ENCODE peak calls at places on chromosomes 16 and 17, in five cellular contexts. H, K, D, B and R are unnamed samples.

GRCh38 chr17:49753959-49754391 is 10.0 kb downstream of the FAM117A start:
- DNase-seq in K (no peak), H (no peak), D (no peak), B (no peak), R (no peak)

GRCh38 chr17:37124825-37125181 is 176.0 kb downstream of the AATF start:
- DNase-seq in K (no peak), D (no peak), B (no peak), H (no peak), R (no peak)

GRCh38 chr17:80035937-80036714 is at the start of gene CCDC40:
- DNase-seq in K (peak; percentile 81), H (peak; percentile 94), B (peak; percentile 88), D (peak; percentile 82), R (peak; percentile 77)

GRCh38 chr17:78889525-78889924 is 13.5 kb downstream of the CEP295NL start:
- DNase-seq in B (no peak), K (no peak), D (no peak), H (peak; percentile 76), R (no peak)

GRCh38 chr16:86158688-86159360 is 259.9 kb downstream of the IRF8 start:
- DNase-seq in H (no peak), D (peak; percentile 25), B (no peak), K (no peak), R (no peak)

GRCh38 chr17:62869885-62870580 is 61.9 kb upstream of the MARCHF10 start:
- DNase-seq in H (no peak), B (no peak), K (peak; percentile 54), D (peak; percentile 73), R (no peak)

GRCh38 chr17:81309140-81309858 is 14.2 kb upstream of the SLC38A10 start:
- DNase-seq in B (peak; percentile 90), D (peak; percentile 82), H (peak; percentile 52), K (peak; percentile 85), R (peak; percentile 47)

GRCh38 chr17:79905832-79906231 is 66.6 kb upstream of the CBX4 start:
- DNase-seq in B (no peak), K (peak; percentile 78), D (no peak), H (no peak), R (no peak)

GRCh38 chr16:86751081-86752030 is 173.0 kb downstream of the FOXL1 start:
- DNase-seq in B (no peak), H (no peak), D (peak; percentile 93), K (peak; percentile 69), R (no peak)

GRCh38 chr17:39618252-39618913 is 8.4 kb upstream of the PPP1R1B start:
- DNase-seq in K (peak; percentile 20), H (no peak), D (no peak), B (no peak), R (no peak)

GRCh38 chr16:67910162-67910561 is 17.1 kb downstream of the PSKH1 start:
- DNase-seq in H (no peak), K (no peak), D (peak; percentile 66), B (no peak), R (peak; percentile 73)

GRCh38 chr17:51486885-51487520 is 226.7 kb downstream of the UTP18 start:
- DNase-seq in B (no peak), H (no peak), D (no peak), K (no peak), R (no peak)

GRCh38 chr17:21194688-21195087 is 19.3 kb downstream of the TMEM11 start:
- DNase-seq in D (peak; percentile 35), H (no peak), K (no peak), B (peak; percentile 65), R (no peak)

GRCh38 chr17:29170682-29171081 is 9.5 kb downstream of the MYO18A start:
- DNase-seq in D (no peak), K (no peak), H (no peak), B (no peak), R (no peak)

GRCh38 chr17:21019976-21020575 is 22.7 kb downstream of the USP22 start:
- DNase-seq in H (peak; percentile 67), D (peak; percentile 25), B (no peak), K (peak; percentile 13), R (peak; percentile 71)

GRCh38 chr16:12573730-12574383 is 229.8 kb downstream of the CPPED1 start:
- DNase-seq in H (peak; percentile 35), B (no peak), D (peak; percentile 56), K (peak; percentile 61), R (peak; percentile 79)

GRCh38 chr16:3793161-3793576 is 75.8 kb upstream of the TRAP1 start:
- DNase-seq in K (no peak), D (no peak), B (peak; percentile 57), H (no peak), R (no peak)

GRCh38 chr17:40321502-40322416 is 12.8 kb downstream of the RARA start:
- DNase-seq in B (peak; percentile 80), D (peak; percentile 58), K (no peak), H (no peak), R (no peak)

GRCh38 chr16:11583889-11584565 is 2.7 kb downstream of the LITAF start:
- DNase-seq in H (peak; percentile 59), K (peak; percentile 41), D (peak; percentile 24), B (no peak), R (no peak)

GRCh38 chr17:18139949-18140348 is 31.4 kb downstream of the MYO15A start:
- DNase-seq in B (no peak), H (no peak), D (peak; percentile 29), K (no peak), R (no peak)

GRCh38 chr17:73223626-73224616 is 31.1 kb downstream of the COG1 start:
- DNase-seq in H (no peak), D (peak; percentile 19), B (no peak), K (no peak), R (no peak)

GRCh38 chr17:4555863-4556646 is 871 bp upstream of the MYBBP1A start:
- DNase-seq in D (no peak), K (no peak), H (no peak), B (no peak), R (no peak)

GRCh38 chr16:81956213-81956948 is 54.9 kb downstream of the SDR42E1 start:
- DNase-seq in K (no peak), H (no peak), D (peak; percentile 25), B (no peak), R (no peak)

GRCh38 chr16:49608801-49609200 is 235.2 kb downstream of the C16orf78 start:
- DNase-seq in B (no peak), K (no peak), D (peak; percentile 76), H (no peak), R (peak; percentile 12)

GRCh38 chr16:85047867-85048455 is 20.4 kb downstream of the KIAA0513 start:
- DNase-seq in H (no peak), K (no peak), B (no peak), D (no peak), R (no peak)

GRCh38 chr16:89523680-89524344 is 15.6 kb downstream of the SPG7 start:
- DNase-seq in K (no peak), H (no peak), B (no peak), D (no peak), R (no peak)

GRCh38 chr17:74840989-74841666 is 18.6 kb downstream of the GRIN2C start:
- DNase-seq in D (peak; percentile 61), H (peak; percentile 29), B (peak; percentile 78), K (no peak), R (no peak)

GRCh38 chr17:63295839-63296590 is 150.1 kb downstream of the CYB561 start:
- DNase-seq in B (no peak), K (no peak), H (no peak), D (no peak), R (no peak)